ENCODE peak calls at places on chromosomes 7 and 10, in ten cellular contexts. T is esophagus squamous epithelium; W is dorsolateral prefrontal cortex; P is CD8-positive, alpha-beta memory T cell; E is CD4-positive, alpha-beta T cell; F is body of pancreas; S is HAP-1; I is adrenal gland; L is right atrium auricular region; O is small intestine. H is an unnamed sample. For H3K27me3, the result is how much of the 10 kb centered on the place peaks cover.

GRCh38 chr10:78000206-78000605 is 29.1 kb downstream of the POLR3A start:
- DNase-seq in T (no peak), W (no peak), P (no peak), E (no peak), F (no peak), S (no peak), I (no peak), L (no peak), O (no peak), H (no peak)

GRCh38 chr10:99779335-99779734 is 3.1 kb upstream of the ABCC2 start:
- DNase-seq in T (no peak), W (no peak), P (no peak), E (no peak), F (peak), S (no peak), I (no peak), L (no peak), O (no peak), H (no peak)

GRCh38 chr7:134792968-134793367 is 13.5 kb downstream of the CALD1 start:
- DNase-seq in T (no peak), W (no peak), P (no peak), E (no peak), F (peak), S (no peak), I (no peak), L (peak), O (no peak), H (no peak)

GRCh38 chr10:99938563-99938962 is 71.2 kb downstream of the DNMBP start:
- DNase-seq in T (no peak), W (no peak), P (no peak), E (no peak), F (no peak), S (no peak), I (no peak), L (no peak), O (peak), H (no peak)

GRCh38 chr10:102422586-102423129 is 2.0 kb downstream of the FBXL15 start:
- DNase-seq in T (no peak), W (peak), P (no peak), E (no peak), F (peak), S (peak), I (peak), L (peak), O (peak), H (no peak)

GRCh38 chr7:29255199-29255838 is 60.7 kb downstream of the CHN2 start:
- DNase-seq in T (no peak), W (no peak), P (no peak), E (no peak), F (no peak), S (no peak), I (peak), L (no peak), O (no peak), H (no peak)

GRCh38 chr10:106608101-106608500 is 556.4 kb downstream of the SORCS1 start:
- DNase-seq in T (no peak), W (no peak), P (no peak), E (no peak), F (no peak), S (no peak), I (no peak), L (no peak), O (no peak), H (no peak)

GRCh38 chr7:36653671-36654355 is 70.5 kb downstream of the AOAH start:
- DNase-seq in T (no peak), W (no peak), P (no peak), E (no peak), F (no peak), S (peak), I (no peak), L (no peak), O (no peak), H (no peak)

GRCh38 chr10:102752934-102753664 is 9.4 kb downstream of the WBP1L start:
- DNase-seq in T (no peak), W (no peak), P (no peak), E (no peak), F (peak), S (peak), I (no peak), L (peak), O (peak), H (no peak)

GRCh38 chr10:84296071-84296981 is 32.1 kb upstream of the CCSER2 start:
- DNase-seq in T (no peak), W (no peak), P (no peak), E (no peak), F (no peak), S (no peak), I (no peak), L (no peak), O (no peak), H (no peak)

GRCh38 chr10:78584666-78585065 is 484.1 kb upstream of the ZMIZ1 start:
- DNase-seq in T (no peak), W (no peak), P (no peak), E (no peak), F (no peak), S (no peak), I (peak), L (no peak), O (no peak), H (peak)

GRCh38 chr7:104643587-104644217 is 315.3 kb downstream of the LHFPL3 start:
- DNase-seq in T (no peak), W (no peak), P (no peak), E (no peak), F (no peak), S (peak), I (no peak), L (no peak), O (no peak), H (no peak)

GRCh38 chr10:96271017-96271815 is at the start of gene BLNK:
- DNase-seq in T (peak), W (no peak), P (no peak), E (no peak), F (peak), S (no peak), I (peak), L (peak), O (peak), H (no peak)

GRCh38 chr7:42262907-42263466 is 26.0 kb upstream of the GLI3 start:
- DNase-seq in T (no peak), W (no peak), P (no peak), E (no peak), F (peak), S (peak), I (no peak), L (no peak), O (no peak), H (no peak)

GRCh38 chr7:129169171-129169643 is 19.2 kb upstream of the SMO start:
- DNase-seq in T (no peak), W (no peak), P (peak), E (no peak), F (no peak), S (no peak), I (no peak), L (no peak), O (peak), H (no peak)

GRCh38 chr10:4867109-4867519 is 41.1 kb downstream of the AKR1E2 start:
- DNase-seq in T (no peak), W (no peak), P (no peak), E (no peak), F (no peak), S (no peak), I (no peak), L (no peak), O (no peak), H (peak)

GRCh38 chr10:17056781-17057191 is 72.8 kb downstream of the CUBN start:
- DNase-seq in T (no peak), W (no peak), P (no peak), E (no peak), F (no peak), S (no peak), I (no peak), L (no peak), O (no peak), H (no peak)

GRCh38 chr10:63343476-63343875 is 122.3 kb downstream of the JMJD1C start:
- DNase-seq in T (no peak), W (no peak), P (no peak), E (no peak), F (no peak), S (no peak), I (no peak), L (no peak), O (no peak), H (no peak)

GRCh38 chr10:93058139-93058538 is 2.5 kb upstream of the CYP26C1 start:
- DNase-seq in T (no peak), W (no peak), P (no peak), E (no peak), F (no peak), S (no peak), I (no peak), L (no peak), O (no peak), H (no peak)

GRCh38 chr10:34796133-34796532 is 19.0 kb downstream of the PARD3 start:
- DNase-seq in T (no peak), W (no peak), P (no peak), E (no peak), F (no peak), S (no peak), I (no peak), L (no peak), O (no peak), H (no peak)

GRCh38 chr10:33279276-33279675 is 55.2 kb downstream of the NRP1 start:
- DNase-seq in T (no peak), W (no peak), P (no peak), E (no peak), F (no peak), S (no peak), I (no peak), L (no peak), O (no peak), H (no peak)

DNA sequence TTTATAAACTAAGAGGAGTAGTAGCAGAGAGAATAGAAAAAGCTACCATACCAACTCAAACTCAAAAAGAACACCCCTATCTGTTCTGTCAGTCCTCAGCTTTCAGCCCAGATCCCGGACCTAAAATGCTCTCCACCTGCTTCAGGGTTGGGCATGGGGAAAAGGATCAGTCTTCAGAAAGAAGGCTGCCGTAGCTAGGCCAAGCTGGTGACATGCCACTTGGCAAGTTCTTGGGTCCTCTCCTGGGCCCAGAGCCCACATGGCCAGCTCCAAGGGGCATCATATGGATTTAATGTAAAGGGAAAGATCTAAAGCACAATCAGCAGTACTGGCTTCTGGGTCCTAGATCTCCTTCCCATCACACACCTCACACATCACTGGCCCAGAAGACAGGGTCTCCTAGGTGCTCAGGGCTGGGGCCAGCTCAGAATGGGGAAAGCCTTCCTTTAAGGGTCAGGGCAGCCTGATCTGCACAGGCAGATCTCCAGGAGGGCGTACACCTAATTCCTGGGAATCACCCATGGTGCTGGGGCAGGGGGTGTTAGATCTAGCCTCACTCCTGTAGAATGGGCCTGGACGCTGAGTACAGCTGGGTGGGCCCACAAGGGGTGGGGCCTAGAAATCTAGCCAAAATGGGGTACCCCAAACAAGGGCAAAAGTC is 2.5 kb downstream of the VAX1 start:
- DNase-seq in T (no peak), W (no peak), P (no peak), E (no peak), F (no peak), S (no peak), I (no peak), L (no peak), O (no peak), H (no peak)
- H3K27me3 ChIP-seq in T (half or more), W (half or more), P (under half), E (half or more), F (half or more), S (under half), I (half or more), L (half or more), O (under half), H (under half)

DNA sequence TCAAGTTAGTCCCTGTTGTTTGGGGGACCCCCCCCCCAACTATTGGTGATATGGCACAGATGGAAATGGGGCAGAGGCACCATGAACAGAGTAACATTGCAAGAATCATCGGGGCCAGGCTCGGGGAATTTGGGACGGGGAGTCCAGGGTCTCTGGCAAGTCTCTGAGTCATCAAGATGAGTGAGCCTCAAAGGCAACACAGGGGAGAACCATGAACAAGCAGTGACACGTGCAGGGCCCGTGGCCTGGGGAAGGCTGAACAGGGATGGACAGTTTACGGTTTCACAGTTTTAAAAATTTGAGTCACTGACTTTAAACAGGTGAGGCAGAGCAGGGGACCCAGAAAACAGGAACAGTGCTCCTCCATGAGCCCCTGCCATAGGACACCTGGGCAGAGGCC is 24.1 kb downstream of the CHST15 start:
- DNase-seq in T (no peak), W (no peak), P (no peak), E (no peak), F (no peak), S (no peak), I (no peak), L (no peak), O (no peak), H (no peak)
- H3K27me3 ChIP-seq in T (under half), W (under half), P (under half), E (under half), F (under half), S (under half), I (under half), L (under half), O (under half), H (under half)

GRCh38 chr10:101237908-101238731 is 8.9 kb upstream of the LBX1 start:
- DNase-seq in T (no peak), W (no peak), P (no peak), E (no peak), F (no peak), S (no peak), I (no peak), L (no peak), O (no peak), H (no peak)

GRCh38 chr10:101236376-101237079 is 7.3 kb upstream of the LBX1 start:
- DNase-seq in T (no peak), W (no peak), P (no peak), E (no peak), F (no peak), S (no peak), I (no peak), L (no peak), O (no peak), H (no peak)

GRCh38 chr10:101238732-101239105 is 9.5 kb upstream of the LBX1 start:
- DNase-seq in T (no peak), W (no peak), P (no peak), E (no peak), F (no peak), S (no peak), I (no peak), L (no peak), O (no peak), H (no peak)

GRCh38 chr10:101235766-101236165 is 6.5 kb upstream of the LBX1 start:
- DNase-seq in T (no peak), W (no peak), P (no peak), E (no peak), F (no peak), S (no peak), I (no peak), L (no peak), O (no peak), H (no peak)

GRCh38 chr10:101237080-101237817 is 8.0 kb upstream of the LBX1 start:
- DNase-seq in T (no peak), W (no peak), P (no peak), E (no peak), F (no peak), S (no peak), I (no peak), L (no peak), O (no peak), H (no peak)
- H3K27me3 ChIP-seq in T (half or more), W (half or more), P (half or more), E (half or more), F (under half), S (under half), I (half or more), L (under half), O (under half), H (under half)

DNA sequence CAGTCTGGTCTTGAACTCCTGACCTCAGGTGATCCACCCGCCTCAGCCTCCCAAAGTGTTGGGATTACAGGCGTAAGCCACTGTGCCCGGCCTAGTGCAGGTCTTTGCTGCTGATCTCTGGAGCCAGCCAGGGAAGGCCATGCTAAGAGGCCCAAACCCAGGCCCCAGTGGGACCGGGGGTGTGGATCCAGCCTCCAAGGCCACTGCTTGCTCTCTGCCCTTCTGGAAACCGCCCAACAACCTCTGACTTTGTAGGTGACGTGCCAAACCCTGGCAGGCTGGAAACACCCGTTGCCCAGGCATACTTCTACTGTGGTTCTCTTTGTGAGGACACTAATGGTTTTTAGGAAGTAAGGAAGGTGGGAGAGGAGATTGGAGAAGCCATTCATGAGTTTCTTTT is 83.5 kb upstream of the GNA12 start:
- DNase-seq in T (no peak), W (peak), P (no peak), E (no peak), F (no peak), S (no peak), I (no peak), L (no peak), O (peak), H (no peak)
- H3K27me3 ChIP-seq in T (half or more), W (under half), P (under half), E (under half), F (under half), S (under half), I (under half), L (under half), O (under half), H (under half)

GRCh38 chr7:69597278-69598076 is 798 bp upstream of the AUTS2 start:
- DNase-seq in T (no peak), W (peak), P (no peak), E (no peak), F (peak), S (no peak), I (peak), L (peak), O (no peak), H (no peak)

GRCh38 chr7:69598081-69598486 is at the start of gene AUTS2:
- DNase-seq in T (peak), W (peak), P (peak), E (no peak), F (peak), S (peak), I (peak), L (peak), O (peak), H (peak)

GRCh38 chr7:69596723-69597277 is 1.5 kb upstream of the AUTS2 start:
- DNase-seq in T (no peak), W (no peak), P (no peak), E (no peak), F (peak), S (no peak), I (peak), L (no peak), O (peak), H (no peak)

GRCh38 chr7:69596056-69596455 is 2.2 kb upstream of the AUTS2 start:
- DNase-seq in T (no peak), W (no peak), P (no peak), E (no peak), F (no peak), S (no peak), I (peak), L (no peak), O (no peak), H (no peak)

DNA sequence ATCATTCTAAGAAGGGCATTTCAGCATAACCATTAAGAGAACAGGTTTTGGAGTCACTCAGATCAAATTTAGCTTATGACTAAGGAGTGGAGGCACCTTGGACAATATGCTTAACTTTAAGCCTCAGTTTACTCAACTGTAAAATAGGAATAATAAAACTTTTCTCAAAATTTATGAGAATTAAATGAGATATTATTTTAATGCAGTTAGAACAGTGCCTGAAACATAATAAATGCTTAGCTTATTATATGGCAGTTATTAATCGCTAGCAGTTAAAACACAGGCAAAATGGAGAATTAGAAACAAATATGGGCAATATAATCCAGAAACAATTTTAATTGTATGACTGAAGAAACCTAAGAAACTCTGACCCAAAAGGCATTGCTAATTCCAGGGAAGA is 2.9 kb upstream of the AUTS2 start:
- DNase-seq in T (no peak), W (no peak), P (no peak), E (no peak), F (no peak), S (no peak), I (no peak), L (no peak), O (no peak), H (no peak)
- H3K27me3 ChIP-seq in T (half or more), W (under half), P (under half), E (under half), F (under half), S (under half), I (under half), L (under half), O (under half), H (under half)

GRCh38 chr7:155388561-155388960 is 69.4 kb upstream of the EN2 start:
- DNase-seq in T (no peak), W (no peak), P (no peak), E (no peak), F (no peak), S (no peak), I (no peak), L (no peak), O (no peak), H (no peak)

GRCh38 chr7:155394413-155394812 is 63.5 kb upstream of the EN2 start:
- DNase-seq in T (no peak), W (no peak), P (no peak), E (no peak), F (no peak), S (no peak), I (no peak), L (no peak), O (no peak), H (no peak)

GRCh38 chr7:155395176-155395797 is 62.6 kb upstream of the EN2 start:
- DNase-seq in T (no peak), W (no peak), P (no peak), E (no peak), F (no peak), S (no peak), I (no peak), L (no peak), O (no peak), H (no peak)

GRCh38 chr7:155392726-155393570 is 65.0 kb upstream of the EN2 start:
- DNase-seq in T (no peak), W (no peak), P (no peak), E (no peak), F (no peak), S (no peak), I (no peak), L (no peak), O (no peak), H (no peak)

DNA sequence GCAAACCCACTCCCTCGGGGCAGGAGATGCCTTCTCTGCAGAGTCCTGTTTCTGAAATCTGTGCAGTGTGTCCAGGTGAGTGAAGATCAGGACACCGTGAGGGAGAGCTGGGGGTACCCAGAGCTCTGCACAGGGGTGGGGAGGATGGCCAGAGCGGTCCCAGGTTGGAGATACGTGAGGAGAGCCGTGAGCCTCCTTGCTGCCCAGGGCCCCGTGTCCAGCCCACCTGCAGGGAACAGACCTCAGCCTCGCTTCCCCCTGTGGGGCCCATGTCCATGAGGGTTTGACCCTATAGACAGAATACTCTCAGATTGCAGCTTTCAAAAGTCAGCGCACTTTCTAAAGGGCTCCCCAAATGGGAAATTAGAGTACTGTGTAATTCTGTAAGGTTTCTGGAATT is 66.5 kb upstream of the EN2 start:
- DNase-seq in T (no peak), W (no peak), P (no peak), E (no peak), F (no peak), S (no peak), I (no peak), L (no peak), O (no peak), H (no peak)
- H3K27me3 ChIP-seq in T (half or more), W (under half), P (under half), E (under half), F (under half), S (under half), I (under half), L (under half), O (under half), H (under half)

GRCh38 chr7:1324028-1324900 is 91.6 kb downstream of the UNCX start:
- DNase-seq in T (no peak), W (no peak), P (no peak), E (no peak), F (no peak), S (no peak), I (no peak), L (no peak), O (no peak), H (no peak)
- H3K27me3 ChIP-seq in T (half or more), W (under half), P (under half), E (under half), F (under half), S (under half), I (half or more), L (under half), O (under half), H (under half)

H was measured in vagina.